ENCODE peak calls at places on chromosomes 5 and 9, in eight cellular contexts. One of them, this sample, is unnamed.

GRCh38 chr5:102628449-102629175 is 126.5 kb upstream of the PAM start:
- DNase-seq in foreskin fibroblast: peak
- DNase-seq in activated B cell treated with CpG ODN at 0.5 μM for 24 hours: no peak
- DNase-seq in tibial artery: no peak
- DNase-seq in astrocyte of the spinal cord: peak
- DNase-seq in cardiac muscle cell: no peak
- DNase-seq in fibroblast of lung: peak
- DNase-seq in pancreas: no peak
- DNase-seq in this sample: no peak

GRCh38 chr5:42912184-42912766 is 100.6 kb upstream of the SELENOP start:
- DNase-seq in activated B cell treated with CpG ODN at 0.5 μM for 24 hours: no peak
- DNase-seq in astrocyte of the spinal cord: peak
- DNase-seq in tibial artery: no peak
- DNase-seq in fibroblast of lung: peak
- DNase-seq in cardiac muscle cell: peak
- DNase-seq in foreskin fibroblast: peak
- DNase-seq in pancreas: no peak
- DNase-seq in this sample: no peak

GRCh38 chr9:136831720-136832104 is 10.6 kb upstream of the AJM1 start:
- DNase-seq in tibial artery: peak
- DNase-seq in astrocyte of the spinal cord: no peak
- DNase-seq in fibroblast of lung: no peak
- DNase-seq in pancreas: no peak
- DNase-seq in activated B cell treated with CpG ODN at 0.5 μM for 24 hours: no peak
- DNase-seq in cardiac muscle cell: no peak
- DNase-seq in foreskin fibroblast: no peak
- DNase-seq in this sample: no peak

GRCh38 chr5:180632768-180633167 is 16.6 kb downstream of the FLT4 start:
- DNase-seq in fibroblast of lung: no peak
- DNase-seq in pancreas: no peak
- DNase-seq in cardiac muscle cell: no peak
- DNase-seq in activated B cell treated with CpG ODN at 0.5 μM for 24 hours: no peak
- DNase-seq in astrocyte of the spinal cord: no peak
- DNase-seq in tibial artery: no peak
- DNase-seq in foreskin fibroblast: no peak
- DNase-seq in this sample: no peak

GRCh38 chr9:71115448-71115975 is 5.9 kb downstream of the TRPM3 start:
- DNase-seq in fibroblast of lung: no peak
- DNase-seq in pancreas: no peak
- DNase-seq in astrocyte of the spinal cord: no peak
- DNase-seq in activated B cell treated with CpG ODN at 0.5 μM for 24 hours: no peak
- DNase-seq in foreskin fibroblast: no peak
- DNase-seq in cardiac muscle cell: peak
- DNase-seq in tibial artery: no peak
- DNase-seq in this sample: no peak

GRCh38 chr5:169070413-169070812 is 230.5 kb downstream of the SLIT3 start:
- DNase-seq in cardiac muscle cell: no peak
- DNase-seq in astrocyte of the spinal cord: no peak
- DNase-seq in activated B cell treated with CpG ODN at 0.5 μM for 24 hours: no peak
- DNase-seq in foreskin fibroblast: no peak
- DNase-seq in pancreas: no peak
- DNase-seq in fibroblast of lung: no peak
- DNase-seq in tibial artery: no peak
- DNase-seq in this sample: no peak

GRCh38 chr5:36200513-36200912 is 41.2 kb downstream of the NADK2 start:
- DNase-seq in astrocyte of the spinal cord: no peak
- DNase-seq in cardiac muscle cell: peak
- DNase-seq in activated B cell treated with CpG ODN at 0.5 μM for 24 hours: no peak
- DNase-seq in foreskin fibroblast: no peak
- DNase-seq in fibroblast of lung: no peak
- DNase-seq in tibial artery: no peak
- DNase-seq in pancreas: no peak
- DNase-seq in this sample: no peak

GRCh38 chr5:56099346-56099745 is 104.6 kb upstream of the IL6ST start:
- DNase-seq in activated B cell treated with CpG ODN at 0.5 μM for 24 hours: no peak
- DNase-seq in astrocyte of the spinal cord: peak
- DNase-seq in pancreas: no peak
- DNase-seq in foreskin fibroblast: peak
- DNase-seq in cardiac muscle cell: peak
- DNase-seq in tibial artery: no peak
- DNase-seq in fibroblast of lung: peak
- DNase-seq in this sample: no peak

GRCh38 chr9:68685770-68686169 is 19.3 kb upstream of the PIP5K1B start:
- DNase-seq in pancreas: peak
- DNase-seq in fibroblast of lung: no peak
- DNase-seq in cardiac muscle cell: peak
- DNase-seq in activated B cell treated with CpG ODN at 0.5 μM for 24 hours: peak
- DNase-seq in foreskin fibroblast: no peak
- DNase-seq in tibial artery: no peak
- DNase-seq in astrocyte of the spinal cord: no peak
- DNase-seq in this sample: peak

GRCh38 chr9:125431741-125432271 is 170.2 kb downstream of the GAPVD1 start:
- DNase-seq in pancreas: no peak
- DNase-seq in activated B cell treated with CpG ODN at 0.5 μM for 24 hours: peak
- DNase-seq in astrocyte of the spinal cord: no peak
- DNase-seq in fibroblast of lung: no peak
- DNase-seq in cardiac muscle cell: no peak
- DNase-seq in tibial artery: peak
- DNase-seq in foreskin fibroblast: no peak
- DNase-seq in this sample: no peak

GRCh38 chr9:137456061-137456863 is 2.9 kb downstream of the NSMF start:
- DNase-seq in foreskin fibroblast: peak
- DNase-seq in cardiac muscle cell: peak
- DNase-seq in pancreas: peak
- DNase-seq in activated B cell treated with CpG ODN at 0.5 μM for 24 hours: peak
- DNase-seq in fibroblast of lung: peak
- DNase-seq in tibial artery: peak
- DNase-seq in astrocyte of the spinal cord: peak
- DNase-seq in this sample: no peak

GRCh38 chr5:5326126-5326758 is 96.2 kb upstream of the ICE1 start:
- DNase-seq in astrocyte of the spinal cord: no peak
- DNase-seq in activated B cell treated with CpG ODN at 0.5 μM for 24 hours: no peak
- DNase-seq in fibroblast of lung: no peak
- DNase-seq in foreskin fibroblast: no peak
- DNase-seq in tibial artery: no peak
- DNase-seq in cardiac muscle cell: no peak
- DNase-seq in pancreas: no peak
- DNase-seq in this sample: no peak

GRCh38 chr5:159735749-159736660 is 180.3 kb upstream of the ADRA1B start:
- DNase-seq in fibroblast of lung: peak
- DNase-seq in tibial artery: no peak
- DNase-seq in activated B cell treated with CpG ODN at 0.5 μM for 24 hours: no peak
- DNase-seq in pancreas: no peak
- DNase-seq in foreskin fibroblast: peak
- DNase-seq in cardiac muscle cell: no peak
- DNase-seq in astrocyte of the spinal cord: peak
- DNase-seq in this sample: no peak

GRCh38 chr9:111294691-111295451 is 35.2 kb downstream of the OR2K2 start:
- DNase-seq in pancreas: no peak
- DNase-seq in astrocyte of the spinal cord: no peak
- DNase-seq in activated B cell treated with CpG ODN at 0.5 μM for 24 hours: no peak
- DNase-seq in cardiac muscle cell: no peak
- DNase-seq in tibial artery: no peak
- DNase-seq in fibroblast of lung: no peak
- DNase-seq in foreskin fibroblast: no peak
- DNase-seq in this sample: no peak

GRCh38 chr9:119370816-119371215 is 1.6 kb upstream of the BRINP1 start:
- DNase-seq in astrocyte of the spinal cord: peak
- DNase-seq in foreskin fibroblast: no peak
- DNase-seq in activated B cell treated with CpG ODN at 0.5 μM for 24 hours: no peak
- DNase-seq in tibial artery: no peak
- DNase-seq in fibroblast of lung: peak
- DNase-seq in cardiac muscle cell: peak
- DNase-seq in pancreas: peak
- DNase-seq in this sample: peak

GRCh38 chr5:119879446-119879845 is 250.1 kb downstream of the FAM170A start:
- DNase-seq in pancreas: no peak
- DNase-seq in activated B cell treated with CpG ODN at 0.5 μM for 24 hours: no peak
- DNase-seq in cardiac muscle cell: no peak
- DNase-seq in tibial artery: no peak
- DNase-seq in fibroblast of lung: no peak
- DNase-seq in foreskin fibroblast: no peak
- DNase-seq in astrocyte of the spinal cord: no peak
- DNase-seq in this sample: no peak

DNA sequence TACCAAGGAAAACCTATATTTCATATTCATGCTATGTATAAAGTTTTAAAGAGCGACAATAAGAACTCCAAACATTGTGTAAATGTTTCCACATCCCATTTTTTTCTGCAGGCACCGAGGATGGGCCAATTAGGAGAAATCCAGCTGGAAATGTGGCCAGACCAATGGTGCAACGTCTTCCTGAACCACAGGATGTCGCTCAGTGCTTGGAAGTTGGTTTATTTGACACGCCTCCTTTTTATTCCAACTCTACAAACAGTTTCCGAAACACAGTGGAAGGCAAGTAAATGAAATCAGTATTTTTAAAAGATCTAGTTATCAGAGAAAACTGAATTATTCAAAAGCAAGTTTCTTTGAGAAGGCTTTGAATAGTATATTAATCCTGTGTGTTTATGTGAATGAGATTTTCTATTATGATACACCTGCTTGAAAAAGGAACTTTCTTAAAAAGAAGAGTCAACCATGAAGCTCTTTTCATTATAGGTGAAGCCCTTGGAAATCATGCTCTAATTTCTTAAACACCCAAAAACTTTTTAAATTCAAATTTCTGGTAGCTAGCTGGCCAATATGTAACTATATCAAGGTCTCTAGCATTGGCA is 9.1 kb downstream of the TYRP1 start:
- DNase-seq in fibroblast of lung: peak
- DNase-seq in tibial artery: no peak
- DNase-seq in astrocyte of the spinal cord: peak
- DNase-seq in pancreas: no peak
- DNase-seq in foreskin fibroblast: peak
- DNase-seq in cardiac muscle cell: peak
- DNase-seq in activated B cell treated with CpG ODN at 0.5 μM for 24 hours: no peak
- DNase-seq in this sample: no peak
- TF ChIP-seq CTCF in fibroblast of lung: peak
- TF ChIP-seq CTCF in tibial artery: peak
- TF ChIP-seq CTCF in astrocyte of the spinal cord: peak
- TF ChIP-seq CTCF in pancreas: peak
- TF ChIP-seq CTCF in foreskin fibroblast: peak
- TF ChIP-seq CTCF in cardiac muscle cell: peak
- TF ChIP-seq CTCF in activated B cell treated with CpG ODN at 0.5 μM for 24 hours: no peak
- TF ChIP-seq CTCF in this sample: no peak

DNA sequence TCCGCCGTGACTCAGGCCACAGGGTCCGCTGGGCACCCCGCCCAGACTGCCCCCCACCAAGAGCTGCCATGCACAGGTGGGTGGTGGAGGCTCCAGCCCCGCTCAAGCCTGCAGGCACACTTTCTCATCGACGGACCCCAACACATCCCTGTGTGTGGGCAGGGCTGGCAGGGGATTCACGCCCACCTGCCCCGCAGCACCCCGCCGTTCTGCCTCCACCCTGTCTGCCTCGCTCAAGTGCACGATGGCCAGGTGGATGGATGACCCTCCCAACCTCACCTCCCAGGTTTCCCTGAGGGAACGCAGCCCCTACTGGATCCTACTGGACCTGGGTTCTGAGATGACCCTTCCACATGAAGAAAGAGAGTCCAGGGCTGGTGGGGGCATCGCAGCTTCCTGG is 26.1 kb upstream of the FCN1 start:
- DNase-seq in cardiac muscle cell: no peak
- DNase-seq in foreskin fibroblast: no peak
- DNase-seq in fibroblast of lung: no peak
- DNase-seq in activated B cell treated with CpG ODN at 0.5 μM for 24 hours: no peak
- DNase-seq in pancreas: no peak
- DNase-seq in tibial artery: no peak
- DNase-seq in astrocyte of the spinal cord: no peak
- DNase-seq in this sample: no peak
- TF ChIP-seq CTCF in cardiac muscle cell: no peak
- TF ChIP-seq CTCF in foreskin fibroblast: no peak
- TF ChIP-seq CTCF in fibroblast of lung: no peak
- TF ChIP-seq CTCF in activated B cell treated with CpG ODN at 0.5 μM for 24 hours: no peak
- TF ChIP-seq CTCF in pancreas: no peak
- TF ChIP-seq CTCF in tibial artery: no peak
- TF ChIP-seq CTCF in astrocyte of the spinal cord: no peak
- TF ChIP-seq CTCF in this sample: no peak

DNA sequence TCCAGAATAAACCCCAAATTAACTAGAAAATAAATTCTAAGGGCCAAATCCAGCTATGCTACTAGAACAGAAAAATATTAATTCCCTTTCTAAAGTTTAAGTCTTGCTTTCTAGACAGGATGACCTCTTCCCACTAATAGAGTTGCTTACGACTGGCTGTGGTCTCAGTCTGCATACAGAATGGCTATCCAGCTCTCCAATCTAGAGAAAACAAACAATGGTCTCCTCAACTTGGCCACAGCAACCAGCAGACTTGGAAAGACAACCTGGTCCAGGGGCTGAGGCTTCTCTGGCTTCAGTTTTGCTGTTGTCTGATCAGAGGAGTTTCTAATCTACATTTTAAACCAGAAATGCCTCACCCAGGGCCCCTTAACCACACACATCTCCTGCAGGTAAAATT is 28.9 kb downstream of the RASEF start:
- DNase-seq in foreskin fibroblast: no peak
- DNase-seq in tibial artery: no peak
- DNase-seq in activated B cell treated with CpG ODN at 0.5 μM for 24 hours: no peak
- DNase-seq in astrocyte of the spinal cord: peak
- DNase-seq in cardiac muscle cell: no peak
- DNase-seq in fibroblast of lung: no peak
- DNase-seq in pancreas: no peak
- DNase-seq in this sample: no peak
- TF ChIP-seq CTCF in foreskin fibroblast: no peak
- TF ChIP-seq CTCF in tibial artery: no peak
- TF ChIP-seq CTCF in activated B cell treated with CpG ODN at 0.5 μM for 24 hours: no peak
- TF ChIP-seq CTCF in astrocyte of the spinal cord: no peak
- TF ChIP-seq CTCF in cardiac muscle cell: no peak
- TF ChIP-seq CTCF in fibroblast of lung: no peak
- TF ChIP-seq CTCF in pancreas: no peak
- TF ChIP-seq CTCF in this sample: no peak

DNA sequence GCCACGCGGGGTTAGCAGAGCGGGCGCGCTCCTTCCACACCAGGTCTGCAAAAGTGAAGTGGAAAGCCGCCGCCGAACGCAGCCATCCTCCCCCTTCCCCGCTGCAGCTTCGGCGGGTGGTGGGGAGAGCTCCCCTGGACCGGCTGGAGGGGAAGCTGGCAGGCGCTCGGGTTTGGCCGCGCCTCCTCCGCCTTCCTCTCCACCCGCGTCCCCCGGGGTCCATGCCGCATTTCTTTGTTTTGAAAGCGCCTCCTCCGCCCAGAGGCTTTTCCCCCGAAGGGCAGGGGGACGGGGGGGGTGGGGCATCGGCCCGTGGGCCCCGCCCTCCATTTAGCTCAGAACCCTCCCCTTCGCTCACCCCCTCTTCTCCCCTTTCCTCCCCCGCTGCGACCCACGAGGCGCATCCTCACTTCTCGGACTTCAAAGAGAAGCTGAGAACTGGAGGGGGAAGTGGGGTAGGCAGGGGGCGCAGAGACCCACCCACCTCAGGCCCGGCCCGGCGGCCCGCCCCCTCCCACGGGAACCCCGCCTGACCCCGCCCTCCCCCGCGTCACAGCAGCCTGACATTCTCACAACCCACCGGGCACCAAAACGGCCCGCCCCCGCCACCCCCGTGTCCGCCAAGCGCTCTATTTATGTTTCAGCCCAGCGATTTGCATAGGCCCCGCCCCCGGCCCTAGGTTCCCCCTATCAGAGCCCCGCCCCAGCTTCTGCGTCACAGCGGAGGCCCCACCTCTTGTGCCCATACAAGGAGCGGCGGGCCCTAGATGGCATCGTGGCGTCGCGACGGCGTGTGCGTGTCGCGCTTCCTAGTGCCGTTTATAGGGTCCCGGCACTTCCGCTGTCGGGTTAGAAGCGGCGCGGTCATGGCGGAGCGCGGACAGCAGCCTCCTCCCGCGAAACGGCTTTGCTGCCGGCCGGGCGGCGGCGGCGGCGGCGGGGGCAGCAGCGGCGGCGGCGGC is at the start of gene ZSWIM6:
- DNase-seq in foreskin fibroblast: peak
- DNase-seq in pancreas: peak
- DNase-seq in cardiac muscle cell: peak
- DNase-seq in fibroblast of lung: peak
- DNase-seq in tibial artery: peak
- DNase-seq in activated B cell treated with CpG ODN at 0.5 μM for 24 hours: peak
- DNase-seq in astrocyte of the spinal cord: peak
- DNase-seq in this sample: peak
- TF ChIP-seq CTCF in foreskin fibroblast: no peak
- TF ChIP-seq CTCF in pancreas: no peak
- TF ChIP-seq CTCF in cardiac muscle cell: no peak
- TF ChIP-seq CTCF in fibroblast of lung: no peak
- TF ChIP-seq CTCF in tibial artery: no peak
- TF ChIP-seq CTCF in activated B cell treated with CpG ODN at 0.5 μM for 24 hours: no peak
- TF ChIP-seq CTCF in astrocyte of the spinal cord: no peak
- TF ChIP-seq CTCF in this sample: no peak

This sample was measured in GM13977.